ENCODE peak calls at places on chromosomes 2 and 18, in four cellular contexts. One of them, this sample, is unnamed.
A peak's percentile ranks its signal among the peaks of the same experiment; 100 is the strongest.

GRCh38 chr2:218396688-218397501 is 2.8 kb upstream of the CTDSP1 start:
- DNase-seq in neural crest cell: no peak
- DNase-seq in cardiac fibroblast: peak; percentile 70
- DNase-seq in coronary artery: peak; percentile 93
- DNase-seq in this sample: no peak

GRCh38 chr18:42586603-42587002 is 528.9 kb downstream of the RIT2 start:
- DNase-seq in neural crest cell: no peak
- DNase-seq in cardiac fibroblast: no peak
- DNase-seq in coronary artery: no peak
- DNase-seq in this sample: no peak

GRCh38 chr2:111171337-111171930 is 50.7 kb downstream of the BCL2L11 start:
- DNase-seq in coronary artery: peak; percentile 47
- DNase-seq in neural crest cell: no peak
- DNase-seq in cardiac fibroblast: no peak
- DNase-seq in this sample: no peak

GRCh38 chr18:80227472-80227871 is 19.8 kb downstream of the PARD6G start:
- DNase-seq in coronary artery: no peak
- DNase-seq in neural crest cell: no peak
- DNase-seq in cardiac fibroblast: no peak
- DNase-seq in this sample: no peak

GRCh38 chr18:56083889-56084288 is 495.9 kb upstream of the TCF4 start:
- DNase-seq in neural crest cell: no peak
- DNase-seq in coronary artery: no peak
- DNase-seq in cardiac fibroblast: peak; percentile 9
- DNase-seq in this sample: no peak

GRCh38 chr2:164511738-164512137 is 109.5 kb downstream of the GRB14 start:
- DNase-seq in cardiac fibroblast: no peak
- DNase-seq in coronary artery: no peak
- DNase-seq in neural crest cell: no peak
- DNase-seq in this sample: no peak

GRCh38 chr18:54161267-54161666 is 63.2 kb downstream of the MBD2 start:
- DNase-seq in coronary artery: no peak
- DNase-seq in cardiac fibroblast: no peak
- DNase-seq in neural crest cell: no peak
- DNase-seq in this sample: no peak

GRCh38 chr2:70303186-70303585 is 1.3 kb upstream of the FAM136A start:
- DNase-seq in coronary artery: no peak
- DNase-seq in cardiac fibroblast: no peak
- DNase-seq in neural crest cell: no peak
- DNase-seq in this sample: no peak

GRCh38 chr2:119520696-119521436 is 3.4 kb downstream of the SCTR start:
- DNase-seq in coronary artery: no peak
- DNase-seq in cardiac fibroblast: no peak
- DNase-seq in neural crest cell: no peak
- DNase-seq in this sample: no peak

GRCh38 chr2:232350804-232351685 is 27.5 kb upstream of the ALPP start:
- DNase-seq in cardiac fibroblast: no peak
- DNase-seq in coronary artery: no peak
- DNase-seq in neural crest cell: no peak
- DNase-seq in this sample: peak; percentile 19

GRCh38 chr18:68498185-68498584 is 216.7 kb downstream of the TMX3 start:
- DNase-seq in coronary artery: no peak
- DNase-seq in cardiac fibroblast: no peak
- DNase-seq in neural crest cell: no peak
- DNase-seq in this sample: no peak

GRCh38 chr2:10548626-10549025 is 100.5 kb upstream of the ODC1 start:
- DNase-seq in coronary artery: no peak
- DNase-seq in cardiac fibroblast: peak; percentile 45
- DNase-seq in neural crest cell: no peak
- DNase-seq in this sample: peak; percentile 79

GRCh38 chr2:215603440-215603839 is 167.6 kb upstream of the FN1 start:
- DNase-seq in neural crest cell: no peak
- DNase-seq in coronary artery: no peak
- DNase-seq in cardiac fibroblast: no peak
- DNase-seq in this sample: no peak

GRCh38 chr2:160666019-160666676 is 172.5 kb upstream of the RBMS1 start:
- DNase-seq in neural crest cell: no peak
- DNase-seq in cardiac fibroblast: peak; percentile 99
- DNase-seq in coronary artery: no peak
- DNase-seq in this sample: no peak

GRCh38 chr18:2147424-2147823 is 423.9 kb downstream of the METTL4 start:
- DNase-seq in coronary artery: no peak
- DNase-seq in neural crest cell: no peak
- DNase-seq in cardiac fibroblast: peak; percentile 21
- DNase-seq in this sample: no peak

GRCh38 chr2:30512243-30512866 is 65.3 kb downstream of the LCLAT1 start:
- DNase-seq in coronary artery: no peak
- DNase-seq in cardiac fibroblast: no peak
- DNase-seq in neural crest cell: no peak
- DNase-seq in this sample: no peak

GRCh38 chr2:101467306-101467705 is 7.6 kb downstream of the RFX8 start:
- DNase-seq in neural crest cell: no peak
- DNase-seq in coronary artery: no peak
- DNase-seq in cardiac fibroblast: no peak
- DNase-seq in this sample: no peak

GRCh38 chr2:228245601-228246000 is 64.1 kb upstream of the SPHKAP start:
- DNase-seq in neural crest cell: no peak
- DNase-seq in cardiac fibroblast: no peak
- DNase-seq in coronary artery: no peak
- DNase-seq in this sample: no peak

GRCh38 chr2:63950414-63950813 is 68.8 kb downstream of the VPS54 start:
- DNase-seq in neural crest cell: no peak
- DNase-seq in cardiac fibroblast: no peak
- DNase-seq in coronary artery: no peak
- DNase-seq in this sample: no peak
- TF ChIP-seq CTCF in neural crest cell: no peak
- TF ChIP-seq CTCF in cardiac fibroblast: no peak
- TF ChIP-seq CTCF in coronary artery: no peak
- TF ChIP-seq CTCF in this sample: no peak

GRCh38 chr2:114642371-114642770 is 199.9 kb downstream of the DPP10 start:
- DNase-seq in coronary artery: no peak
- DNase-seq in cardiac fibroblast: no peak
- DNase-seq in neural crest cell: no peak
- DNase-seq in this sample: peak; percentile 18
- TF ChIP-seq CTCF in coronary artery: no peak
- TF ChIP-seq CTCF in cardiac fibroblast: no peak
- TF ChIP-seq CTCF in neural crest cell: no peak
- TF ChIP-seq CTCF in this sample: no peak

GRCh38 chr2:66255136-66255535 is 179.8 kb upstream of the MEIS1 start:
- DNase-seq in neural crest cell: no peak
- DNase-seq in cardiac fibroblast: no peak
- DNase-seq in coronary artery: no peak
- DNase-seq in this sample: no peak

GRCh38 chr2:66255871-66256270 is 179.1 kb upstream of the MEIS1 start:
- DNase-seq in cardiac fibroblast: no peak
- DNase-seq in neural crest cell: no peak
- DNase-seq in coronary artery: no peak
- DNase-seq in this sample: no peak

GRCh38 chr2:66251520-66251919 is 183.4 kb upstream of the MEIS1 start:
- DNase-seq in neural crest cell: no peak
- DNase-seq in cardiac fibroblast: no peak
- DNase-seq in coronary artery: no peak
- DNase-seq in this sample: no peak

GRCh38 chr2:66252002-66252545 is 182.9 kb upstream of the MEIS1 start:
- DNase-seq in cardiac fibroblast: no peak
- DNase-seq in neural crest cell: no peak
- DNase-seq in coronary artery: no peak
- DNase-seq in this sample: peak; percentile 50
- TF ChIP-seq CTCF in cardiac fibroblast: no peak
- TF ChIP-seq CTCF in neural crest cell: no peak
- TF ChIP-seq CTCF in coronary artery: no peak
- TF ChIP-seq CTCF in this sample: no peak

DNA sequence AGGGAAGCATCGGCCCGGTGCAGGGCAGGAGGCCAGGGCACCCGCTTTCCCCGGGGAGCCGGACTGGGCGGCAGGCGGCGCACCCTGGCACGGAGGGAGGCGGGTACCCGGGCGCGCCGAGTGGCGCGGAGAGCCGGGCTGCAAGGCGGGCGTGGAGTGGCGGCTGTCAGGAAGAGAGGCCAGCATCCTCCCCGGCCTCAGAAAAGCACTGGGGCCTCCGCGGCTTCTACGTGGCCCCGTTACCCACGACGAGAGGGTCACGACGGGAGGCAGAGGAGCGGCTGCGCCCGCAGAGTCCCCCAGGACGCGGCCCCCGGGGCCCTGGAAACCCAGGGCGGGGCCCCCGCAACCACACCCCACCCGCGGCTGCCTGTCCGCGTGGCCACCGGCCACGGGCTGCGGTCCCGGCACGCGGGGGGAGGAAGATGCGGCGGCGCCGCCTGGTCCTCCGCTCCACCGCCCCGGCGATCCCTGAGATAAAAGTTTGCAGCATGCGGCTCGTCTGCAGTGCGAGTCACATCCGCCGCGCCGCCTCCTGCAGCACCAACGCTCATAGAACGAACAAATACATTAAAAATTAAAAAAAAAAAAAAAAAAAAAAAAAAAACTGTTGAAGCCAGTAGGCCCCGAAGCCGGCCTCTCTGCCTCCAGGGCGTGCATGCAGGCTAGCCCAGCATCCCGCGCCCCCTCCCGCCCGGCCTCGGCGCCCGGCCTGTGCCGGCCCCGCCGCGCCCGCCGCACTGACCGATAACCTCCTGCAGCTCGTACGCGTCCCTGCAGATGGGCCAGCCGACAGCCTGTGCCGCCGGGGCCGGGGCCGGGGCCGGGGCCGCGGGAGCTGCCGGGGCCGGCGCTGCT is 683 bp downstream of the STK39 start:
- DNase-seq in coronary artery: peak; percentile 79
- DNase-seq in cardiac fibroblast: peak; percentile 69
- DNase-seq in neural crest cell: peak; percentile 47
- DNase-seq in this sample: peak; percentile 79
- TF ChIP-seq CTCF in coronary artery: no peak
- TF ChIP-seq CTCF in cardiac fibroblast: peak; percentile 14
- TF ChIP-seq CTCF in neural crest cell: no peak
- TF ChIP-seq CTCF in this sample: no peak